ENCODE peak calls at places on chromosomes 13 and 19, in seven cellular contexts. One of them, this sample, is unnamed.

GRCh38 chr19:22893855-22894270 is 61.8 kb downstream of the ZNF723 start:
- DNase-seq in HFF-Myc: no peak
- DNase-seq in breast epithelium: no peak
- DNase-seq in lung: no peak
- DNase-seq in IMR-90: no peak
- DNase-seq in upper lobe of left lung: peak; percentile 59
- DNase-seq in foreskin fibroblast: no peak
- DNase-seq in this sample: no peak

GRCh38 chr13:101570410-101570809 is 117.9 kb downstream of the ITGBL1 start:
- DNase-seq in IMR-90: peak; percentile 23
- DNase-seq in lung: no peak
- DNase-seq in upper lobe of left lung: no peak
- DNase-seq in HFF-Myc: no peak
- DNase-seq in breast epithelium: no peak
- DNase-seq in foreskin fibroblast: no peak
- DNase-seq in this sample: no peak

GRCh38 chr19:42629191-42629590 is 34.5 kb upstream of the CEACAM8 start:
- DNase-seq in lung: no peak
- DNase-seq in breast epithelium: no peak
- DNase-seq in HFF-Myc: no peak
- DNase-seq in foreskin fibroblast: peak; percentile 23
- DNase-seq in IMR-90: no peak
- DNase-seq in upper lobe of left lung: no peak
- DNase-seq in this sample: no peak

GRCh38 chr13:30743319-30744055 is 8.1 kb downstream of the ALOX5AP start:
- DNase-seq in lung: peak; percentile 44
- DNase-seq in IMR-90: peak; percentile 99
- DNase-seq in foreskin fibroblast: peak; percentile 96
- DNase-seq in upper lobe of left lung: no peak
- DNase-seq in HFF-Myc: peak; percentile 84
- DNase-seq in breast epithelium: peak; percentile 73
- DNase-seq in this sample: no peak

GRCh38 chr19:44570984-44571684 is 41.7 kb upstream of the CEACAM20 start:
- DNase-seq in foreskin fibroblast: peak; percentile 88
- DNase-seq in HFF-Myc: peak; percentile 79
- DNase-seq in breast epithelium: peak; percentile 50
- DNase-seq in lung: peak; percentile 71
- DNase-seq in IMR-90: peak; percentile 82
- DNase-seq in upper lobe of left lung: no peak
- DNase-seq in this sample: no peak

GRCh38 chr13:31046711-31047279 is 114.3 kb downstream of the TEX26 start:
- DNase-seq in breast epithelium: no peak
- DNase-seq in upper lobe of left lung: peak; percentile 41
- DNase-seq in foreskin fibroblast: peak; percentile 69
- DNase-seq in IMR-90: peak; percentile 68
- DNase-seq in lung: no peak
- DNase-seq in HFF-Myc: no peak
- DNase-seq in this sample: no peak

GRCh38 chr13:49652691-49653305 is 24.5 kb downstream of the ARL11 start:
- DNase-seq in upper lobe of left lung: no peak
- DNase-seq in foreskin fibroblast: peak; percentile 70
- DNase-seq in HFF-Myc: no peak
- DNase-seq in IMR-90: peak; percentile 10
- DNase-seq in breast epithelium: no peak
- DNase-seq in lung: no peak
- DNase-seq in this sample: no peak

GRCh38 chr19:43438291-43439162 is 23.8 kb downstream of the TEX101 start:
- DNase-seq in foreskin fibroblast: peak; percentile 86
- DNase-seq in upper lobe of left lung: no peak
- DNase-seq in HFF-Myc: peak; percentile 98
- DNase-seq in breast epithelium: no peak
- DNase-seq in IMR-90: peak; percentile 67
- DNase-seq in lung: peak; percentile 49
- DNase-seq in this sample: no peak

GRCh38 chr13:50810998-50811397 is 32.5 kb downstream of the DLEU7 start:
- DNase-seq in IMR-90: no peak
- DNase-seq in foreskin fibroblast: no peak
- DNase-seq in upper lobe of left lung: no peak
- DNase-seq in breast epithelium: no peak
- DNase-seq in HFF-Myc: no peak
- DNase-seq in lung: no peak
- DNase-seq in this sample: no peak

GRCh38 chr13:27383104-27383921 is 41.1 kb upstream of the GTF3A start:
- DNase-seq in upper lobe of left lung: no peak
- DNase-seq in lung: no peak
- DNase-seq in foreskin fibroblast: no peak
- DNase-seq in HFF-Myc: no peak
- DNase-seq in IMR-90: no peak
- DNase-seq in breast epithelium: no peak
- DNase-seq in this sample: no peak

GRCh38 chr13:49690133-49690989 is 925 bp downstream of the EBPL start:
- DNase-seq in HFF-Myc: peak; percentile 7
- DNase-seq in foreskin fibroblast: peak; percentile 75
- DNase-seq in IMR-90: peak; percentile 87
- DNase-seq in breast epithelium: no peak
- DNase-seq in lung: no peak
- DNase-seq in upper lobe of left lung: no peak
- DNase-seq in this sample: no peak

GRCh38 chr13:32587774-32588165 is 1.5 kb downstream of the PDS5B start:
- DNase-seq in HFF-Myc: no peak
- DNase-seq in breast epithelium: no peak
- DNase-seq in IMR-90: peak; percentile 30
- DNase-seq in foreskin fibroblast: no peak
- DNase-seq in upper lobe of left lung: no peak
- DNase-seq in lung: no peak
- DNase-seq in this sample: no peak

GRCh38 chr13:113763254-113763653 is 4.2 kb downstream of the TMEM255B start:
- DNase-seq in upper lobe of left lung: no peak
- DNase-seq in foreskin fibroblast: no peak
- DNase-seq in lung: no peak
- DNase-seq in IMR-90: no peak
- DNase-seq in breast epithelium: no peak
- DNase-seq in HFF-Myc: no peak
- DNase-seq in this sample: no peak

GRCh38 chr13:43303040-43303729 is 279.8 kb downstream of the DNAJC15 start:
- DNase-seq in HFF-Myc: peak; percentile 59
- DNase-seq in IMR-90: peak; percentile 70
- DNase-seq in upper lobe of left lung: no peak
- DNase-seq in breast epithelium: peak; percentile 33
- DNase-seq in foreskin fibroblast: peak; percentile 87
- DNase-seq in lung: peak; percentile 34
- DNase-seq in this sample: no peak

GRCh38 chr13:28564030-28564429 is 69.1 kb upstream of the FLT1 start:
- DNase-seq in upper lobe of left lung: no peak
- DNase-seq in HFF-Myc: no peak
- DNase-seq in IMR-90: no peak
- DNase-seq in foreskin fibroblast: no peak
- DNase-seq in breast epithelium: peak; percentile 55
- DNase-seq in lung: peak; percentile 88
- DNase-seq in this sample: no peak

GRCh38 chr13:104043184-104043583 is 977.0 kb upstream of the SLC10A2 start:
- DNase-seq in HFF-Myc: no peak
- DNase-seq in lung: no peak
- DNase-seq in foreskin fibroblast: peak; percentile 2
- DNase-seq in breast epithelium: no peak
- DNase-seq in upper lobe of left lung: no peak
- DNase-seq in IMR-90: peak; percentile 1
- DNase-seq in this sample: no peak

GRCh38 chr19:39045506-39045905 is 13.2 kb upstream of the FBXO27 start:
- DNase-seq in lung: no peak
- DNase-seq in breast epithelium: no peak
- DNase-seq in upper lobe of left lung: no peak
- DNase-seq in foreskin fibroblast: no peak
- DNase-seq in IMR-90: no peak
- DNase-seq in HFF-Myc: no peak
- DNase-seq in this sample: no peak

GRCh38 chr13:109684836-109685602 is 101.4 kb downstream of the IRS2 start:
- DNase-seq in IMR-90: no peak
- DNase-seq in breast epithelium: peak; percentile 26
- DNase-seq in foreskin fibroblast: no peak
- DNase-seq in upper lobe of left lung: no peak
- DNase-seq in HFF-Myc: no peak
- DNase-seq in lung: no peak
- DNase-seq in this sample: no peak

GRCh38 chr19:51712461-51713081 is 11.2 kb downstream of the HAS1 start:
- DNase-seq in breast epithelium: no peak
- DNase-seq in IMR-90: peak; percentile 35
- DNase-seq in upper lobe of left lung: no peak
- DNase-seq in foreskin fibroblast: peak; percentile 43
- DNase-seq in lung: no peak
- DNase-seq in HFF-Myc: no peak
- DNase-seq in this sample: no peak

GRCh38 chr19:40599331-40600085 is 1.7 kb upstream of the LTBP4 start:
- DNase-seq in IMR-90: no peak
- DNase-seq in lung: no peak
- DNase-seq in foreskin fibroblast: peak; percentile 49
- DNase-seq in upper lobe of left lung: peak; percentile 34
- DNase-seq in HFF-Myc: no peak
- DNase-seq in breast epithelium: no peak
- DNase-seq in this sample: no peak

GRCh38 chr19:48997972-48998371 is 4.3 kb downstream of the RUVBL2 start:
- DNase-seq in breast epithelium: no peak
- DNase-seq in lung: no peak
- DNase-seq in foreskin fibroblast: peak; percentile 64
- DNase-seq in upper lobe of left lung: no peak
- DNase-seq in HFF-Myc: no peak
- DNase-seq in IMR-90: peak; percentile 45
- DNase-seq in this sample: no peak
- TF ChIP-seq CTCF in breast epithelium: no peak
- TF ChIP-seq CTCF in lung: no peak
- TF ChIP-seq CTCF in foreskin fibroblast: peak; percentile 60
- TF ChIP-seq CTCF in upper lobe of left lung: peak; percentile 28
- TF ChIP-seq CTCF in HFF-Myc: peak; percentile 70
- TF ChIP-seq CTCF in IMR-90: peak; percentile 52
- TF ChIP-seq CTCF in this sample: peak; percentile 71

DNA sequence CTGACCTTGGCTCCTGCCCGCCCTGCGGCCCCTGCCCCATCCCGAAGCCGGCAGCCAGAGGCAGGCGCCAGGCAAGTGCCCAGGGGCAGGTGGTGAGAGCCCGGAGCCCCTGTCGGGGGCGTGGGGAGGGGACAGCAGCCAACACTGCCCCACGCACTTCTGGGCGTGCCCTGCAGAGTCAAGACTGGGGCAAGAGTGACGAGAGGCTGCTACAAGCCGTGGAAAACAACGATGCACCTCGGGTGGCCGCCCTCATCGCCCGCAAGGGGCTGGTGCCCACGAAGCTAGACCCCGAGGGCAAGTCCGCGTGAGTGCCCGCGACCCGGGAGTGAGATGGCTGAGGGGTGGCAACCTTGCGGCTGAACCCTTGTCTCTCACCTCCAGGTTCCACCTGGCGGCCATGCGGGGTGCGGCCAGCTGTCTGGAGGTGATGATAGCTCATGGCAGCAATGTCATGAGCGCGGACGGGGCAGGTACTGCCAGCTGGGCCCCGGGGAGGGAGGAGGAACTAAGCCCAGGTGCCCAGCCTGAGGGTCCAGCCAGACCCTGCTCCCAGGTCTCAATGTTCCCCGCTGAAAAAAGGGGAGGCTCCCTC is 17.3 kb downstream of the ANKRD24 start:
- DNase-seq in IMR-90: no peak
- DNase-seq in HFF-Myc: no peak
- DNase-seq in lung: no peak
- DNase-seq in breast epithelium: no peak
- DNase-seq in foreskin fibroblast: no peak
- DNase-seq in upper lobe of left lung: no peak
- DNase-seq in this sample: no peak
- TF ChIP-seq CTCF in IMR-90: no peak
- TF ChIP-seq CTCF in HFF-Myc: no peak
- TF ChIP-seq CTCF in lung: no peak
- TF ChIP-seq CTCF in breast epithelium: no peak
- TF ChIP-seq CTCF in foreskin fibroblast: no peak
- TF ChIP-seq CTCF in upper lobe of left lung: no peak
- TF ChIP-seq CTCF in this sample: peak; percentile 19

GRCh38 chr19:5593963-5594255 is 26.2 kb upstream of the TINCR start:
- DNase-seq in breast epithelium: no peak
- DNase-seq in upper lobe of left lung: peak; percentile 85
- DNase-seq in lung: no peak
- DNase-seq in HFF-Myc: no peak
- DNase-seq in foreskin fibroblast: no peak
- DNase-seq in IMR-90: no peak
- DNase-seq in this sample: no peak

GRCh38 chr19:5593245-5593962 is 25.7 kb upstream of the TINCR start:
- DNase-seq in breast epithelium: no peak
- DNase-seq in HFF-Myc: no peak
- DNase-seq in IMR-90: no peak
- DNase-seq in lung: no peak
- DNase-seq in foreskin fibroblast: no peak
- DNase-seq in upper lobe of left lung: no peak
- DNase-seq in this sample: no peak

GRCh38 chr19:5595745-5596144 is 26.8 kb downstream of the SAFB2 start:
- DNase-seq in upper lobe of left lung: no peak
- DNase-seq in breast epithelium: no peak
- DNase-seq in lung: no peak
- DNase-seq in IMR-90: no peak
- DNase-seq in foreskin fibroblast: no peak
- DNase-seq in HFF-Myc: no peak
- DNase-seq in this sample: no peak

GRCh38 chr19:5595129-5595528 is 27.4 kb upstream of the TINCR start:
- DNase-seq in lung: no peak
- DNase-seq in foreskin fibroblast: no peak
- DNase-seq in upper lobe of left lung: no peak
- DNase-seq in breast epithelium: no peak
- DNase-seq in HFF-Myc: no peak
- DNase-seq in IMR-90: no peak
- DNase-seq in this sample: no peak

DNA sequence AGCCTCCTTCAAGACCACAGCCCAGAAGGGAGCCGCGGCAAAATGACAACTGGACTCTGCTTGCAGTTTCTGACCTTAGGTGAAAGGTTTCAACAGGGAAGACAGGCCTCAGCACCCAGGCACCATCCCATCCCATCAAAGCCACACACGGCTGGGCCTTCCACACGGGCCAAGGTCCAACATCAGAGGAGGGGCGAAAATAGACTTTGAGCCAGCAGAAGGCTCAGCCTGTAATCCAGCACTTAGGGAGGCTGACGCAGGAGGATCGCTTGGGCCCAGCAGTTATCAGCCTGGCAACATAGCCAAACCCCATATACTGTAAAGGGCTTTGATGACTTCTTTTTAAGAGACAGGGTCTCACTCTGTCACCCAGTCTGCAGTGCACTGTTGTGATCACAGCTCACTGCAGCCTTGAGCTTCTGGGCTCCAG is 26.8 kb upstream of the TINCR start:
- DNase-seq in IMR-90: no peak
- DNase-seq in breast epithelium: no peak
- DNase-seq in foreskin fibroblast: no peak
- DNase-seq in upper lobe of left lung: no peak
- DNase-seq in lung: no peak
- DNase-seq in HFF-Myc: no peak
- DNase-seq in this sample: no peak
- TF ChIP-seq CTCF in IMR-90: no peak
- TF ChIP-seq CTCF in breast epithelium: no peak
- TF ChIP-seq CTCF in foreskin fibroblast: no peak
- TF ChIP-seq CTCF in upper lobe of left lung: no peak
- TF ChIP-seq CTCF in lung: no peak
- TF ChIP-seq CTCF in HFF-Myc: no peak
- TF ChIP-seq CTCF in this sample: no peak

DNA sequence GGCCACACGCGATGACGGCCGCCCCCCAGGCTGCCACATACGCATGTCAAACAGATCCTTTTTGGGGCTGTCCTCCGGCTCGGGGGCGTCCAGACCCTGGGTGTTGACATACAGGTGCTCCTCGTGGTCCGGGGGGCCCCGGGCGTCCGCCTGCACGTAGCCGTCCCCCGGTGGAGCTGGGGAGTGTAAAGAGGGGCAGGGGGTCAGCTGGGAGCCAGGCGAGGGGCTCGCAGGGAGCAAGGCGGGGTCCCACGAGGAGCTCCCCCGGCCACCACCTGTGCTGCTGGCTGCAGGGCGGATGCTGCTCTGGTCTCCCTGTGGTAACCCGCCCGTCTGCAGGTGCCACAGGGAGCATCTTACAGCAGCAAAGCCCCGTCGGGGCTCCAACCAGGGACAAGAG is 16.1 kb upstream of the C2CD4C start:
- DNase-seq in breast epithelium: no peak
- DNase-seq in foreskin fibroblast: no peak
- DNase-seq in HFF-Myc: no peak
- DNase-seq in IMR-90: no peak
- DNase-seq in lung: no peak
- DNase-seq in upper lobe of left lung: peak; percentile 83
- DNase-seq in this sample: no peak
- TF ChIP-seq CTCF in breast epithelium: no peak
- TF ChIP-seq CTCF in foreskin fibroblast: no peak
- TF ChIP-seq CTCF in HFF-Myc: no peak
- TF ChIP-seq CTCF in IMR-90: no peak
- TF ChIP-seq CTCF in lung: no peak
- TF ChIP-seq CTCF in upper lobe of left lung: no peak
- TF ChIP-seq CTCF in this sample: no peak

This sample was measured in type B pancreatic cell.